ENCODE peak calls at places on chromosomes 11 and 22, in seven cellular contexts. M is upper lobe of left lung; L is neural progenitor cell; E is CD8-positive, alpha-beta T cell; G is mucosa of descending colon; I is fibroblast of lung; N is tibial nerve. X is an unnamed sample. For H3K4me1, the result is how much of the 10 kb centered on the place peaks cover.

GRCh38 chr11:66877585-66877984 is 20.7 kb downstream of the LRFN4 start:
- DNase-seq in M (no peak), L (no peak), E (no peak), G (no peak), I (peak), N (no peak), X (no peak)

GRCh38 chr22:22143448-22143847 is 101.1 kb upstream of the VPREB1 start:
- DNase-seq in M (no peak), L (no peak), E (no peak), G (no peak), I (no peak), N (no peak), X (no peak)

GRCh38 chr11:93857413-93858185 is 7.2 kb upstream of the VSTM5 start:
- DNase-seq in M (no peak), L (no peak), E (no peak), G (no peak), I (peak), N (no peak), X (no peak)

GRCh38 chr11:74685905-74686304 is 45.3 kb downstream of the CHRDL2 start:
- DNase-seq in M (no peak), L (no peak), E (no peak), G (peak), I (no peak), N (peak), X (peak)

GRCh38 chr11:64138413-64138812 is 27.5 kb downstream of the MACROD1 start:
- DNase-seq in M (no peak), L (no peak), E (no peak), G (no peak), I (no peak), N (no peak), X (no peak)

GRCh38 chr11:103368151-103368550 is 258.9 kb downstream of the DYNC2H1 start:
- DNase-seq in M (no peak), L (no peak), E (no peak), G (no peak), I (no peak), N (no peak), X (no peak)

GRCh38 chr11:77140231-77140959 is 12.3 kb downstream of the MYO7A start:
- DNase-seq in M (no peak), L (peak), E (no peak), G (no peak), I (peak), N (peak), X (peak)

GRCh38 chr11:12800032-12800671 is 125.9 kb downstream of the TEAD1 start:
- DNase-seq in M (no peak), L (no peak), E (no peak), G (peak), I (peak), N (no peak), X (no peak)

GRCh38 chr11:123202723-123203122 is 7.7 kb upstream of the CLMP start:
- DNase-seq in M (no peak), L (no peak), E (no peak), G (no peak), I (peak), N (no peak), X (no peak)

GRCh38 chr22:50452649-50453048 is 22.2 kb downstream of the SBF1 start:
- DNase-seq in M (no peak), L (no peak), E (no peak), G (no peak), I (no peak), N (no peak), X (no peak)

GRCh38 chr11:36057372-36058045 is 113.6 kb downstream of the LDLRAD3 start:
- DNase-seq in M (no peak), L (no peak), E (no peak), G (no peak), I (peak), N (no peak), X (peak)

GRCh38 chr22:45731798-45732495 is 60.3 kb downstream of the ATXN10 start:
- DNase-seq in M (no peak), L (peak), E (no peak), G (no peak), I (peak), N (no peak), X (no peak)

GRCh38 chr22:26579331-26579886 is 10.5 kb downstream of the TPST2 start:
- DNase-seq in M (no peak), L (no peak), E (peak), G (peak), I (no peak), N (no peak), X (no peak)

GRCh38 chr11:110200241-110200640 is 96.2 kb downstream of the RDX start:
- DNase-seq in M (no peak), L (no peak), E (no peak), G (no peak), I (peak), N (no peak), X (no peak)

GRCh38 chr22:31998784-31999435 is 44.2 kb upstream of the SLC5A1 start:
- DNase-seq in M (no peak), L (no peak), E (no peak), G (no peak), I (no peak), N (no peak), X (no peak)

GRCh38 chr11:61027141-61027840 is 55.8 kb downstream of the CD6 start:
- DNase-seq in M (no peak), L (no peak), E (no peak), G (no peak), I (no peak), N (no peak), X (no peak)

GRCh38 chr22:23109441-23109978 is 32.3 kb downstream of the RSPH14 start:
- DNase-seq in M (no peak), L (no peak), E (no peak), G (no peak), I (no peak), N (no peak), X (no peak)

GRCh38 chr11:47860526-47860925 is 12.4 kb upstream of the NUP160 start:
- DNase-seq in M (no peak), L (no peak), E (no peak), G (no peak), I (no peak), N (no peak), X (no peak)

GRCh38 chr11:112453601-112454577 is 193.2 kb upstream of the PLET1 start:
- DNase-seq in M (no peak), L (peak), E (no peak), G (peak), I (peak), N (no peak), X (peak)

GRCh38 chr11:110587972-110588371 is 124.3 kb downstream of the ARHGAP20 start:
- DNase-seq in M (no peak), L (no peak), E (no peak), G (no peak), I (peak), N (no peak), X (no peak)

GRCh38 chr11:119014209-119014924 is 3.8 kb downstream of the RPS25 start:
- DNase-seq in M (no peak), L (no peak), E (no peak), G (no peak), I (no peak), N (no peak), X (no peak)
- TF ChIP-seq CTCF in M (no peak), L (no peak), E (no peak), G (no peak), I (no peak), N (no peak), X (no peak)

GRCh38 chr22:17086750-17087149 is 1.9 kb downstream of the IL17RA start:
- DNase-seq in M (no peak), L (no peak), E (no peak), G (no peak), I (no peak), N (no peak), X (peak)
- H3K4me1 ChIP-seq in M (under half), L (under half), E (half or more), G (under half), I (under half), N (under half), X (under half)

GRCh38 chr11:2149471-2150205 is 10.4 kb upstream of the IGF2 start:
- DNase-seq in M (peak), L (peak), E (no peak), G (no peak), I (no peak), N (no peak), X (no peak)

GRCh38 chr11:2150206-2150847 is 10.7 kb downstream of the INS start:
- DNase-seq in M (no peak), L (peak), E (no peak), G (no peak), I (peak), N (no peak), X (no peak)

GRCh38 chr11:2146051-2146450 is 6.9 kb upstream of the IGF2 start:
- DNase-seq in M (peak), L (no peak), E (no peak), G (no peak), I (no peak), N (no peak), X (no peak)

GRCh38 chr11:2147391-2147790 is 8.2 kb upstream of the IGF2 start:
- DNase-seq in M (peak), L (no peak), E (no peak), G (no peak), I (no peak), N (no peak), X (no peak)

GRCh38 chr11:2148253-2149000 is 9.2 kb upstream of the IGF2 start:
- DNase-seq in M (no peak), L (no peak), E (no peak), G (no peak), I (no peak), N (no peak), X (no peak)
- TF ChIP-seq CTCF in M (no peak), L (no peak), E (no peak), G (no peak), I (no peak), N (no peak), X (no peak)

GRCh38 chr11:65307298-65308229 is 7.1 kb upstream of the CDC42EP2 start:
- DNase-seq in M (no peak), L (no peak), E (no peak), G (no peak), I (no peak), N (no peak), X (no peak)

GRCh38 chr11:65310756-65311155 is 3.9 kb upstream of the CDC42EP2 start:
- DNase-seq in M (no peak), L (peak), E (no peak), G (no peak), I (peak), N (no peak), X (no peak)

GRCh38 chr11:65308281-65308891 is 6.3 kb upstream of the CDC42EP2 start:
- DNase-seq in M (peak), L (no peak), E (no peak), G (peak), I (no peak), N (no peak), X (no peak)

GRCh38 chr11:65310215-65310614 is 4.5 kb upstream of the CDC42EP2 start:
- DNase-seq in M (peak), L (peak), E (no peak), G (peak), I (peak), N (peak), X (peak)

DNA sequence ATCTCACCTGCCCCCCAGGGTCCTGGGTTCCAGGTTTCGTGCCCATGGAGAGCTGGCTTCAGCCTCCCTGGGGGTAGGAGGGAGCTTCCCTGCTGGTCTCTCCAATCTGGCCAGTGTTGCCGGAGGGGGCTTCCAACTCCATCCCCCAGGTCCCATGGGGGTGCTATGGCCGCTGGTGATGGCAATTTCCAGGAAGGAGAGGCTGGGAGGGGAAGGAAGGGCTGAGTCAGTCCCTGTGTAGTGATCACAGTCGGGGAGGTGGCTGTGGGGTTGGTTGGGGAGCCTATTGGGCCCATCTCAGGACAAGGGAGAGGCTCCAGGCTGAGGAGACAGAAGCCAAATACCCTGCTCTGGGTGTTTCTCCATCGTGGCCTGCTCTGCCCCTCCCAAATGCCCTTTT is 5.7 kb upstream of the CDC42EP2 start:
- DNase-seq in M (no peak), L (no peak), E (no peak), G (no peak), I (no peak), N (no peak), X (no peak)
- H3K4me1 ChIP-seq in M (under half), L (under half), E (under half), G (under half), I (under half), N (under half), X (under half)

DNA sequence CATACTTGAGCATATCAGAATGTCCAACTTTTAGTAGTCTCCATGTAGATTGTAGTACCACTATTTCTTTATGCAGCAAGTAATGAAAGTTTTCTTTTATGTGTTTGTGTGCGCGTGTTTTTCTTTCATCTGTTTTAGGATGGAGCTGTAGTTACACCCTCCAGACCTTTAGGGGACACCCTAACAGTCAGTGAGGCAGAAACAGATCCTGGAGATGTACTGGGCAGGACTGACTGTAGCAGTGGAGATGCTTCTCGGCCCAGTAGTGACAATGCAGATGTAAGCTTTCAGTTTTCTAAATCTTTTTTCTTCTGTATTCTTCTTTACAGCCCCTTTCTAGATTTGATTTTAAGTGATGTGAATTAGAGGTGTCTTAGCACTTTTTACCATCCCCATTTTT is 79.9 kb upstream of the GRIK4 start:
- DNase-seq in M (no peak), L (peak), E (no peak), G (no peak), I (peak), N (no peak), X (no peak)
- TF ChIP-seq CTCF in M (no peak), L (peak), E (no peak), G (no peak), I (peak), N (no peak), X (peak)

DNA sequence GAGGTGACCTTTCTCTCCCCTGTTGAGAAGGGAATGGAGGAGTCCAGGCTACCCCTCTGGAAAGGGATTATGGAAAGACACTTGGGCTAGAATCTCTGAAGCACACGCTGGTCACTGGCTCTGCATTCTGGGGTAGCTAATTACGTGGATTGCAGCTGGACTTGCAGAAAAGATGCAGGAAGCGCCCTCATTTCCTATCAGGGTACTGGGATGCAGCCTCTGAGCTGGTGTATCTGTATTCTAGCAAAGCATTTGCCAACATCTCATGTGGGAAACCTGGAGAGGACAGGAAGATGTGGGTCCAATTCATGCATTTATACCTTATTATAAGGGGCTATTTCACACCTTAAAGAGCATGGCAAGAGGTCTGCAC is 44.3 kb downstream of the CD82 start:
- DNase-seq in M (no peak), L (no peak), E (no peak), G (no peak), I (no peak), N (no peak), X (no peak)
- H3K4me1 ChIP-seq in M (under half), L (under half), E (half or more), G (under half), I (under half), N (under half), X (under half)

X was measured in adrenal gland.